ENCODE peak calls at places on chromosomes 7 and 10, in seven cellular contexts. Y is SJSA1, F is cardiac muscle cell, A is lung, E is kidney epithelial cell, Q is tibial nerve, I is epithelial cell of esophagus. M is an unnamed sample.

GRCh38 chr7:158264881-158265742 is 322.5 kb downstream of the PTPRN2 start:
- DNase-seq in A (no peak), Q (no peak), E (no peak), Y (no peak), F (no peak), I (no peak), M (no peak)

GRCh38 chr7:35647171-35647574 is 47.8 kb downstream of the HERPUD2 start:
- DNase-seq in E (no peak), Q (no peak), A (no peak), I (no peak), F (peak; percentile 38), Y (no peak), M (no peak)

GRCh38 chr7:14144538-14144937 is 155.1 kb upstream of the ETV1 start:
- DNase-seq in I (no peak), F (no peak), E (no peak), Y (no peak), Q (no peak), A (no peak), M (no peak)

GRCh38 chr7:28879105-28879504 is 79.0 kb downstream of the TRIL start:
- DNase-seq in I (no peak), F (no peak), Y (no peak), A (no peak), Q (no peak), E (no peak), M (no peak)

GRCh38 chr10:86255405-86256251 is 111.0 kb downstream of the GRID1 start:
- DNase-seq in Q (no peak), Y (peak; percentile 36), E (no peak), F (no peak), I (no peak), A (no peak), M (no peak)

GRCh38 chr10:63711361-63711760 is 190.2 kb downstream of the REEP3 start:
- DNase-seq in F (no peak), A (no peak), E (no peak), Q (no peak), Y (no peak), I (peak; percentile 48), M (no peak)

GRCh38 chr10:57579926-57580325 is 687.8 kb downstream of the IPMK start:
- DNase-seq in Q (no peak), E (peak; percentile 2), I (peak; percentile 62), Y (no peak), F (peak; percentile 51), A (no peak), M (peak; percentile 4)

GRCh38 chr7:94314526-94314925 is 80.2 kb upstream of the COL1A2 start:
- DNase-seq in Q (no peak), A (no peak), F (no peak), I (no peak), E (no peak), Y (no peak), M (no peak)

GRCh38 chr7:78770422-78771410 is 682.8 kb downstream of the MAGI2 start:
- DNase-seq in F (peak; percentile 72), I (peak; percentile 16), Y (no peak), E (no peak), A (no peak), Q (no peak), M (no peak)

GRCh38 chr10:110033724-110034235 is 26.0 kb downstream of the ADD3 start:
- DNase-seq in A (no peak), F (no peak), Y (no peak), E (no peak), Q (no peak), I (no peak), M (no peak)

GRCh38 chr10:113216068-113216467 is 266.0 kb downstream of the TCF7L2 start:
- DNase-seq in E (no peak), I (peak; percentile 18), F (no peak), Y (no peak), A (no peak), Q (no peak), M (peak; percentile 32)

GRCh38 chr7:73865738-73866445 is 4.9 kb downstream of the TMEM270 start:
- DNase-seq in Y (no peak), F (peak; percentile 72), E (no peak), A (no peak), Q (peak; percentile 46), I (peak; percentile 54), M (no peak)

GRCh38 chr10:129790710-129791446 is 173.2 kb downstream of the EBF3 start:
- DNase-seq in I (no peak), E (no peak), A (no peak), Y (no peak), F (no peak), Q (no peak), M (no peak)

GRCh38 chr10:78143576-78143975 is 109.9 kb downstream of the RPS24 start:
- DNase-seq in A (no peak), Q (no peak), F (no peak), Y (no peak), I (no peak), E (no peak), M (no peak)
- H3K4me3 ChIP-seq in A (no peak overlapping the region), Q (no peak overlapping the region), F (no peak overlapping the region), Y (no peak overlapping the region), I (no peak overlapping the region), E (no peak overlapping the region), M (no peak overlapping the region)

DNA sequence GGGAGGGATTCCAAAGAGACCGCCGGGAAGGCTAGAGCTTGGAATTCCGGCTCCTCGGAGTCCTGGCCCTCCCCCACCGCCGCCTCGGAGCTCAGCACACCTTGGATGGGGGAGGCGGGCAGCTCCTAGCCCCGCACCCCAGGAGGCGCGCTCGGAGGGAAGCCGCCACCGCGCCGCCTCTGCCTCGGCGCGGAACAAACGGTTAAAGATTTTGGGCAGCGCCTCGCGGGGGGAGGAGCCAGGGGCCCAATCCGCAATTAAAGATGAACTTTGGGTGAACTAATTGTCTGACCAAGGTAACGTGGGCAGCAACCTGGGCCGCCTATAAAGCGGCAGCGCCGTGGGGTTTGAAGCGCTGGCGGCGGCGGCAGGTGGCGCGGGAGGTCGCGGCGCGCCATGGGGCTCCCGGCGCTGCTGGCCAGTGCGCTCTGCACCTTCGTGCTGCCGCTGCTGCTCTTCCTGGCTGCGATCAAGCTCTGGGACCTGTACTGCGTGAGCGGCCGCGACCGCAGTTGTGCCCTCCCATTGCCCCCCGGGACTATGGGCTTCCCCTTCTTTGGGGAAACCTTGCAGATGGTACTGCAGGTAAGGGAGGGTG is at the start of gene CYP26A1:
- DNase-seq in Q (no peak), I (no peak), E (no peak), F (peak; percentile 53), A (no peak), Y (no peak), M (peak; percentile 7)
- H3K4me3 ChIP-seq in Q (peak within 1 kb of the TSS; percentile 27), I (no peak within 1 kb of the TSS), E (peak within 1 kb of the TSS; percentile 10), F (peak within 1 kb of the TSS; percentile 54), A (no peak within 1 kb of the TSS), Y (peak within 1 kb of the TSS; percentile 41), M (peak within 1 kb of the TSS; percentile 60)

GRCh38 chr7:96707901-96708774 is 1.5 kb downstream of the SEM1 start:
- DNase-seq in A (no peak), F (no peak), Q (no peak), E (no peak), I (no peak), Y (no peak), M (no peak)
- H3K4me3 ChIP-seq in A (no peak overlapping the region), F (peak overlapping the region; percentile 86), Q (peak overlapping the region; percentile 80), E (peak overlapping the region; percentile 88), I (peak overlapping the region; percentile 80), Y (peak overlapping the region; percentile 67), M (peak overlapping the region; percentile 72)

GRCh38 chr7:128831994-128832879 is 2.0 kb downstream of the FLNC start:
- DNase-seq in I (no peak), E (no peak), A (no peak), F (peak; percentile 90), Q (no peak), Y (no peak), M (no peak)
- H3K4me3 ChIP-seq in I (no peak overlapping the region), E (peak overlapping the region; percentile 59), A (peak overlapping the region; percentile 12), F (peak overlapping the region; percentile 72), Q (no peak overlapping the region), Y (peak overlapping the region; percentile 73), M (no peak overlapping the region)

GRCh38 chr7:16812542-16813231 is 7.9 kb upstream of the AGR2 start:
- DNase-seq in Y (no peak), E (no peak), A (no peak), F (no peak), Q (no peak), I (no peak), M (no peak)

GRCh38 chr7:16810112-16810511 is 5.3 kb upstream of the AGR2 start:
- DNase-seq in F (no peak), I (no peak), E (no peak), Q (no peak), Y (no peak), A (no peak), M (no peak)

GRCh38 chr7:16813232-16813616 is 8.4 kb upstream of the AGR2 start:
- DNase-seq in I (no peak), F (no peak), A (no peak), Q (peak; percentile 20), Y (no peak), E (no peak), M (no peak)

GRCh38 chr7:16811555-16811954 is 6.8 kb upstream of the AGR2 start:
- DNase-seq in Y (no peak), I (peak; percentile 64), Q (no peak), A (no peak), E (no peak), F (no peak), M (no peak)

DNA sequence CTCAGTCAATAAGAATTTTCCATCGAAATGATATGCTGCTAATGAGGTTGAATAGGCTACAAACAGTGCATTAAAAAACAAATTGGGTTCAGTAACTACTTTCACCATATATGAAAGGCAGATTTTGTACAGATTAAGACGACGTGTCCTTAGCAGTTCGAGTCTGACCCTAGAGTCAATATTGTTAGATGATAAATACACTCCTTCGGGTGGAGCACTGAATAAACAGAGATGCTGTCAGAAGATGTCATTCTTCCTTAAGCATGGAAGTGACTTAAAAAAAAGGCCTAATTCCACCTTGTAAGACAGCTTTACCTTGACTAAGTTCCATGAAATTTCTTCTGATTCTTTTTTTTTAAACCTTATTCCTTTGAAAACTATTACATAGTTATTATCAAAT is 5.8 kb upstream of the AGR2 start:
- DNase-seq in I (no peak), E (no peak), A (no peak), Y (no peak), F (no peak), Q (no peak), M (no peak)
- H3K4me3 ChIP-seq in I (no peak overlapping the region), E (no peak overlapping the region), A (no peak overlapping the region), Y (no peak overlapping the region), F (no peak overlapping the region), Q (no peak overlapping the region), M (no peak overlapping the region)

DNA sequence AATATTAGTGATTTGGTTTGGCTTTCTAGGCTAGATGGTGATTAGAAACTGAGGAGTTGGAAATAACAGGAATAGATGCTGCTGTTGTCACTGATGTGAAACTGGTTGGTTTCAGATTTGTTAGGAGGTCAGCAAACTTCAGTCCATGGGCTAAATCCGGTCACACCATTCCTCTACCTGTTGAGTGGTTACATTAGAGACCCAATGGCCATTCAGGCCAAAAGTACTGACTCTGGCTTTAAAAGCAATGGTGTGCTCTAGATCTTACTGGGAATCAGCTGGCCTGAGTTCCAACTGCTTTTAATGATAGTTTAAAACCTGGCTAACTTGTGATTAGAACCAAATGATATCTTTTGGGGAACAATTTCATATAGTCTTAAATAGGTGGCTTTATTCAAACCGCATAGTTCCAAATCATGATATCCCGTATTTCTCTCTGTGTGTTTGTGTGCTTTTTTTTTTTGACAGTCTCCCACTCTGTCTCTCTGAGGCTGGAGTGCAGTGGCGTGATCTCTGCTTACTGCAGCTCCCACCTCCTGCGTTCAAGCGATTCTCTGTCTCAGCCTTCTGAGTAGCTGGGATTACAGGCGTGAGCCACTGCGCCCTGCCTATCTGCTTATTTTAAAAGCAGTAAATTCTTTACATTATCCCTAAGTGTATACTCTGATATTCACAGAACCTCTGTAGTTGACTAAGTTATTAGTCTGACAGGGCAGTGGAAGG is 7.8 kb upstream of the PBLD start:
- DNase-seq in Q (no peak), I (no peak), F (no peak), Y (no peak), E (no peak), A (no peak), M (no peak)
- H3K4me3 ChIP-seq in Q (no peak overlapping the region), I (no peak overlapping the region), F (no peak overlapping the region), Y (no peak overlapping the region), E (no peak overlapping the region), A (no peak overlapping the region), M (no peak overlapping the region)

GRCh38 chr7:122310119-122311021 is 5.8 kb upstream of the FEZF1 start:
- DNase-seq in I (no peak), E (no peak), A (no peak), Q (no peak), Y (no peak), F (peak; percentile 37), M (no peak)
- H3K4me3 ChIP-seq in I (peak overlapping the region; percentile 18), E (no peak overlapping the region), A (peak overlapping the region; percentile 15), Q (peak overlapping the region; percentile 32), Y (peak overlapping the region; percentile 28), F (peak overlapping the region; percentile 18), M (no peak overlapping the region)

M was measured in Jurkat, Clone E6-1.